ENCODE peak calls at places on chromosomes 5 and 9, in five cellular contexts. K is IMR-90, W is H9, Y is trophoblast cell, N is H1. L is an unnamed sample.

GRCh38 chr5:54547711-54548250 is 30.2 kb downstream of the SNX18 start:
- DNase-seq in K (peak), W (no peak), Y (no peak), N (no peak), L (no peak)

GRCh38 chr9:89606567-89607311 is 1.9 kb downstream of the GADD45G start:
- DNase-seq in K (peak), W (peak), Y (peak), N (no peak), L (peak)

GRCh38 chr9:133341369-133342082 is 5.5 kb upstream of the SURF6 start:
- DNase-seq in K (no peak), W (no peak), Y (no peak), N (no peak), L (no peak)

GRCh38 chr9:110752766-110753165 is 84.2 kb downstream of the MUSK start:
- DNase-seq in K (peak), W (no peak), Y (no peak), N (no peak), L (no peak)

GRCh38 chr5:61263072-61263471 is 69.0 kb upstream of the ZSWIM6 start:
- DNase-seq in K (no peak), W (no peak), Y (no peak), N (no peak), L (no peak)

GRCh38 chr5:175677571-175677970 is 19.7 kb downstream of the HRH2 start:
- DNase-seq in K (no peak), W (no peak), Y (no peak), N (no peak), L (no peak)

GRCh38 chr5:126009566-126009965 is 413.6 kb upstream of the GRAMD2B start:
- DNase-seq in K (no peak), W (peak), Y (no peak), N (peak), L (peak)

GRCh38 chr5:137712268-137712667 is 23.6 kb downstream of the KLHL3 start:
- DNase-seq in K (no peak), W (no peak), Y (no peak), N (no peak), L (no peak)

GRCh38 chr9:33510264-33511183 is 13.5 kb upstream of the ANKRD18B start:
- DNase-seq in K (peak), W (peak), Y (peak), N (no peak), L (peak)

GRCh38 chr5:107670028-107670926 is 460 bp downstream of the EFNA5 start:
- DNase-seq in K (peak), W (peak), Y (no peak), N (no peak), L (peak)

GRCh38 chr9:16572005-16572727 is 298.3 kb downstream of the BNC2 start:
- DNase-seq in K (no peak), W (no peak), Y (no peak), N (no peak), L (no peak)

GRCh38 chr9:125095821-125096443 is 47.4 kb downstream of the SCAI start:
- DNase-seq in K (no peak), W (no peak), Y (no peak), N (no peak), L (no peak)

GRCh38 chr9:76634356-76635054 is 129.7 kb upstream of the PCA3 start:
- DNase-seq in K (peak), W (no peak), Y (no peak), N (no peak), L (no peak)

GRCh38 chr5:138702166-138702826 is 50.9 kb upstream of the CTNNA1 start:
- DNase-seq in K (peak), W (no peak), Y (no peak), N (no peak), L (no peak)

GRCh38 chr5:107743357-107744000 is 72.7 kb upstream of the EFNA5 start:
- DNase-seq in K (peak), W (no peak), Y (peak), N (no peak), L (peak)

GRCh38 chr5:1515311-1515920 is 8.3 kb downstream of the LPCAT1 start:
- DNase-seq in K (no peak), W (peak), Y (no peak), N (no peak), L (peak)
- H3K23ac ChIP-seq in K (no peak), W (no peak), Y (no peak), N (no peak), L (peak)

GRCh38 chr5:35651002-35651756 is 33.5 kb downstream of the SPEF2 start:
- DNase-seq in K (peak), W (peak), Y (peak), N (peak), L (peak)
- H3K4me2 ChIP-seq in K (no peak), W (no peak), Y (no peak), N (no peak), L (no peak)

DNA sequence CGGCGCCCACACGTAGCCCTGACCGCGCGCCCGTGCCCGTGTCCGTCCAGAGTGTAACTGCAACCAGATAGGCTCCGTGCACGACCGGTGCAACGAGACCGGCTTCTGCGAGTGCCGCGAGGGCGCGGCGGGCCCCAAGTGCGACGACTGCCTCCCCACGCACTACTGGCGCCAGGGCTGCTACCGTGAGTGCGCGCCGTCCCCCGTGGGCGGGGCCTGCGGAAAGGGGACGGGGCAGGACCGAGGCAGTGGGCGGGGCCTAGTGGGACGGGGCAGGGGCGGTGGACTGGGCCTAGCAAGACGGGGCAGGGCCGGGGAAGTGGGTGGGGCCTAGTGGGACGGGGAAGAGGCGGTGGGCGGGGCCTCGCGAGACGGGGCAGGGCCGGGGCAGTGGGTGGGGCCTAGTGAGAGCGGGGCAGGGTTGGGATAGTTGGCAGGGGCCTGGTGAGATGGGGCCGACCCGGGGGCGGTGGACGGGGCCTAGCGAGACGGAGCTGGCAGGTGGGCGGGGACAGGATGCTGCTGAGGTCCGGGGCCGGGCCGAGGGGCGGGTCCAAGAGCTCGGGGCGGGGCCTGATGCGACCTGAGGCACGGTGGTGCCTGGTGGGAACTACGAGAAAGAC is 79.1 kb downstream of the NTNG2 start:
- DNase-seq in K (peak), W (peak), Y (peak), N (peak), L (peak)
- H3K23ac ChIP-seq in K (no peak), W (no peak), Y (no peak), N (no peak), L (no peak)

DNA sequence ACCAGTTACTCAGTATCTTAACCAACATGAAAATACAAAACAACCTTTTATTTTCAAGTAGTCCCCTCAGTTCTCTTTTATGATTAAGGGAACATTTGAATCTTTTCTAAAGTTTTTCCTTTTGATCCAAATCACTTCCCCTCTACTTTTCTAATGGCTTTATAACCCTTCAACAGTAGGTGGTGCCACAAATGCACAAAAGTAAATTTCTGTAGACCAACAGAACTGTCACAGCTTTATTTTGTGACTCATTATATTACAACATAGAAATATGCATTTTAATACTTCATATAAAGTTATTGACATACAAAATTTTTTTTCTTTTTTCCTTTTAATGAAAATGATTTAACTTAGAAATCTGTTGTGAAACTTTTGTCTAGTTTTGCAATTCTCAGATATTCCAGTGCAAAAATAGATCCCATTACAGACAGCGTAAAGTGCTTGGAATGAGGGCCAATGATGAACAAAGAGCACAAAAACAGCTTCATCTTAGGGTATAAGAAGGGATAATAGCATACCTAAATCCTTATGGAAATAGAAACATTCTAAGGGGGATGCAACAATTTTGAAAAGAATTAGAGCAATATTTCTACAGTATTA is 17.0 kb downstream of the NIPSNAP3B start:
- DNase-seq in K (peak), W (no peak), Y (no peak), N (no peak), L (peak)
- H3K4me2 ChIP-seq in K (no peak), W (no peak), Y (no peak), N (no peak), L (no peak)

GRCh38 chr9:95857122-95857521 is 18.4 kb upstream of the ERCC6L2 start:
- DNase-seq in K (peak), W (no peak), Y (no peak), N (no peak), L (peak)

GRCh38 chr9:95848764-95849163 is 26.7 kb upstream of the ERCC6L2 start:
- DNase-seq in K (no peak), W (no peak), Y (no peak), N (no peak), L (no peak)

GRCh38 chr9:95857896-95858295 is 17.6 kb upstream of the ERCC6L2 start:
- DNase-seq in K (no peak), W (no peak), Y (no peak), N (no peak), L (no peak)

GRCh38 chr9:95854386-95855015 is 21.0 kb upstream of the ERCC6L2 start:
- DNase-seq in K (peak), W (no peak), Y (no peak), N (no peak), L (no peak)

DNA sequence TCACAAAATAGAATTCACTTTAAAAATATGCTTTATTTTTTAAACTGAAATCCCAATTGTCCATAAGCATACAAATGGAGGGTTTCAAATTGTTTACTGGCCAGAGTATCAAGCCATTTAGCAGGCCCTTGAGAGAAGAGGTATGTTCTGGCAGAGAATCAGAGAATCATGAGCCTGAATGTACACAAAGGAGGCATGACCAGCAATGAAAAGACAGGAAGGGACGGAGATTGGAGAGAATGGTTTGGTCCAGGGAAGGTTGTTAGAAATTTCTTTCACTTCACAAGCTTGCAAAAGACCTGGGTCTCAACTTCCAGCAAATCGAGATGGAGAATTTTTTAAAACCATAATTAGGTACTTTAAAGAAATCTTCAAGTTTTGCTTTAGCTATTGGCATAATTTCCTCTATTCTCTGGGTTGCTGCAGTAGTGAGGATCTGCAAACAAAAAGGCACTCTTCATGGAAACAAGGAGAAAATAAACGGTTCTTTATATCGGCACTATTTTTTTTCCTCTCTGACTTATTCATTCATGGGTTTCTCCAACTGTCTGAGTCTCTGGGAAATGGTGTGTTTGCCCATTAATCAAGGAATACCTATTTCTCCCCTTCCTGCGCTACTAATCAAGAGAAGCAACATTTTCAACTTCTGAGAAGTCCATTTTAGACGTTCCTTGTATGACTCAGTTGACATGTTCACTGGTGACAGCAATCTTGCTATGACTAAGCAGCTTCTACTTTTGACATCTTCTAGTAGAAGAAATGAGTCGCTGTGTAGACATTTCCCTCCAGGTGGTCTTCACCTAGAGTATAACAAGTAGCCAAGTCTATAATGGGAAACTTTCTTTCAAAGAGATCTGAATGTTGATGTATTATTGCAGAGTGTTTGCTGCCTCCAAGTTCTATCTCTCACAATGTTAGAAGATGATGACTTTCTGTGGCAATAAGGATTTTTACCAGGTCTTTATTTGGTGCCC is 23.1 kb upstream of the ERCC6L2 start:
- DNase-seq in K (peak), W (no peak), Y (peak), N (no peak), L (peak)
- H3K23ac ChIP-seq in K (no peak), W (no peak), Y (no peak), N (no peak), L (no peak)

GRCh38 chr5:59036274-59036961 is 453.5 kb downstream of the RAB3C start:
- DNase-seq in K (peak), W (no peak), Y (peak), N (no peak), L (no peak)

GRCh38 chr5:59038169-59039002 is 455.5 kb downstream of the RAB3C start:
- DNase-seq in K (peak), W (peak), Y (no peak), N (no peak), L (peak)

GRCh38 chr5:59037453-59038168 is 454.7 kb downstream of the RAB3C start:
- DNase-seq in K (no peak), W (no peak), Y (no peak), N (no peak), L (no peak)

GRCh38 chr5:59035681-59036080 is 452.8 kb downstream of the RAB3C start:
- DNase-seq in K (no peak), W (no peak), Y (no peak), N (no peak), L (no peak)

GRCh38 chr5:59037041-59037440 is 454.2 kb downstream of the RAB3C start:
- DNase-seq in K (no peak), W (no peak), Y (no peak), N (no peak), L (no peak)
- H3K4me2 ChIP-seq in K (peak), W (no peak), Y (peak), N (no peak), L (no peak)